ENCODE peak calls at places on chromosomes 11 and 22, in four cellular contexts. One of them, this sample, is unnamed.

GRCh38 chr11:69540118-69541000 is 58.9 kb downstream of the LINC01488 start:
- DNase-seq in Ammon's horn: no peak
- DNase-seq in MM.1S: no peak
- DNase-seq in AG04450: no peak
- DNase-seq in this sample: no peak

GRCh38 chr11:74822187-74822586 is 73.5 kb downstream of the RNF169 start:
- DNase-seq in AG04450: peak
- DNase-seq in Ammon's horn: peak
- DNase-seq in MM.1S: no peak
- DNase-seq in this sample: no peak

GRCh38 chr22:17795143-17795542 is 20.9 kb upstream of the BID start:
- DNase-seq in Ammon's horn: no peak
- DNase-seq in MM.1S: no peak
- DNase-seq in AG04450: no peak
- DNase-seq in this sample: no peak

GRCh38 chr11:15926071-15926470 is 430.3 kb downstream of the SOX6 start:
- DNase-seq in AG04450: no peak
- DNase-seq in MM.1S: no peak
- DNase-seq in Ammon's horn: no peak
- DNase-seq in this sample: no peak

GRCh38 chr11:94968334-94968958 is 4.9 kb downstream of the CWC15 start:
- DNase-seq in AG04450: no peak
- DNase-seq in Ammon's horn: no peak
- DNase-seq in MM.1S: peak
- DNase-seq in this sample: peak

GRCh38 chr11:116736763-116737162 is 36.0 kb downstream of the BUD13 start:
- DNase-seq in Ammon's horn: no peak
- DNase-seq in MM.1S: no peak
- DNase-seq in AG04450: no peak
- DNase-seq in this sample: no peak

GRCh38 chr11:1857064-1857463 is 4.2 kb downstream of the LSP1 start:
- DNase-seq in Ammon's horn: no peak
- DNase-seq in AG04450: no peak
- DNase-seq in MM.1S: no peak
- DNase-seq in this sample: no peak

GRCh38 chr22:34111210-34111824 is 191.0 kb upstream of the LARGE1 start:
- DNase-seq in Ammon's horn: peak
- DNase-seq in MM.1S: peak
- DNase-seq in AG04450: no peak
- DNase-seq in this sample: peak

GRCh38 chr11:130899106-130899505 is 17.2 kb downstream of the SNX19 start:
- DNase-seq in MM.1S: no peak
- DNase-seq in AG04450: no peak
- DNase-seq in Ammon's horn: no peak
- DNase-seq in this sample: no peak

GRCh38 chr11:4922304-4922703 is 1.8 kb downstream of the OR51G1 start:
- DNase-seq in MM.1S: no peak
- DNase-seq in Ammon's horn: no peak
- DNase-seq in AG04450: no peak
- DNase-seq in this sample: no peak

GRCh38 chr11:65546217-65546958 is 11.8 kb downstream of the LTBP3 start:
- DNase-seq in Ammon's horn: peak
- DNase-seq in AG04450: no peak
- DNase-seq in MM.1S: peak
- DNase-seq in this sample: peak

GRCh38 chr11:82185925-82186324 is 547.7 kb downstream of the FAM181B start:
- DNase-seq in Ammon's horn: no peak
- DNase-seq in MM.1S: no peak
- DNase-seq in AG04450: no peak
- DNase-seq in this sample: no peak

GRCh38 chr11:101707477-101707876 is 123.7 kb upstream of the TRPC6 start:
- DNase-seq in AG04450: no peak
- DNase-seq in MM.1S: no peak
- DNase-seq in Ammon's horn: no peak
- DNase-seq in this sample: no peak

GRCh38 chr11:85809191-85809590 is 1.8 kb downstream of the SYTL2 start:
- DNase-seq in AG04450: no peak
- DNase-seq in MM.1S: no peak
- DNase-seq in Ammon's horn: no peak
- DNase-seq in this sample: no peak

GRCh38 chr11:132925825-132926469 is 606.4 kb downstream of the OPCML start:
- DNase-seq in Ammon's horn: no peak
- DNase-seq in MM.1S: no peak
- DNase-seq in AG04450: no peak
- DNase-seq in this sample: no peak

GRCh38 chr22:19289475-19290161 is 1.9 kb downstream of the CLTCL1 start:
- DNase-seq in AG04450: peak
- DNase-seq in Ammon's horn: no peak
- DNase-seq in MM.1S: no peak
- DNase-seq in this sample: peak

GRCh38 chr22:20885557-20886323 is 26.9 kb downstream of the SNAP29 start:
- DNase-seq in Ammon's horn: peak
- DNase-seq in MM.1S: peak
- DNase-seq in AG04450: peak
- DNase-seq in this sample: peak

GRCh38 chr11:119536801-119537200 is 113.8 kb upstream of the THY1 start:
- DNase-seq in Ammon's horn: no peak
- DNase-seq in AG04450: no peak
- DNase-seq in MM.1S: no peak
- DNase-seq in this sample: no peak

GRCh38 chr11:65279713-65280459 is 18.1 kb downstream of the POLA2 start:
- DNase-seq in AG04450: peak
- DNase-seq in MM.1S: no peak
- DNase-seq in Ammon's horn: no peak
- DNase-seq in this sample: peak

GRCh38 chr11:114433376-114433775 is 5.9 kb upstream of the REXO2 start:
- DNase-seq in Ammon's horn: no peak
- DNase-seq in AG04450: no peak
- DNase-seq in MM.1S: no peak
- DNase-seq in this sample: no peak

GRCh38 chr22:49353185-49353584 is 474.5 kb downstream of the BRD1 start:
- DNase-seq in AG04450: no peak
- DNase-seq in Ammon's horn: no peak
- DNase-seq in MM.1S: no peak
- DNase-seq in this sample: no peak

GRCh38 chr11:67051494-67051893 is 5.2 kb upstream of the RHOD start:
- DNase-seq in MM.1S: no peak
- DNase-seq in Ammon's horn: no peak
- DNase-seq in AG04450: no peak
- DNase-seq in this sample: no peak

GRCh38 chr22:20084547-20085413 is 4.7 kb downstream of the DGCR8 start:
- DNase-seq in MM.1S: no peak
- DNase-seq in AG04450: no peak
- DNase-seq in Ammon's horn: no peak
- DNase-seq in this sample: no peak

GRCh38 chr11:1077033-1077416 is 2.4 kb downstream of the MUC2 start:
- DNase-seq in AG04450: no peak
- DNase-seq in Ammon's horn: no peak
- DNase-seq in MM.1S: no peak
- DNase-seq in this sample: no peak

This sample was measured in RKO.